ENCODE peak calls at places on chromosome 2, in nine cellular contexts. O is psoas muscle; Y is HCT116; L is A549; M is heart right ventricle; D is neural progenitor cell; Z is fibroblast of mammary gland; T is CD8-positive, alpha-beta T cell; S is astrocyte of the spinal cord. J is an unnamed sample.

GRCh38 chr2:237496428-237496827 is 9.4 kb downstream of the MLPH start:
- DNase-seq in T (no peak), S (no peak), M (no peak), O (no peak), L (no peak), Y (no peak), D (no peak), Z (no peak), J (no peak)

GRCh38 chr2:29130295-29130694 is 15.1 kb downstream of the CLIP4 start:
- DNase-seq in O (no peak), L (peak; percentile 41), Y (no peak), S (peak; percentile 82), T (no peak), M (no peak), Z (peak; percentile 85), D (no peak), J (no peak)

GRCh38 chr2:165847001-165847400 is 53.0 kb upstream of the GALNT3 start:
- DNase-seq in L (no peak), D (no peak), O (no peak), T (no peak), S (no peak), Z (no peak), M (no peak), Y (no peak), J (no peak)

GRCh38 chr2:6372317-6372903 is 493.3 kb downstream of the CMPK2 start:
- DNase-seq in S (peak; percentile 85), Y (no peak), D (no peak), Z (peak; percentile 2), M (no peak), L (no peak), T (no peak), O (no peak), J (no peak)

GRCh38 chr2:148557844-148558436 is 86.6 kb upstream of the EPC2 start:
- DNase-seq in Z (no peak), S (no peak), O (no peak), D (no peak), T (no peak), L (no peak), M (no peak), Y (no peak), J (no peak)

GRCh38 chr2:132902626-132903025 is 232.6 kb upstream of the LYPD1 start:
- DNase-seq in L (no peak), Z (no peak), S (no peak), T (no peak), D (no peak), O (no peak), Y (no peak), M (no peak), J (no peak)

GRCh38 chr2:9703701-9704221 is 73.0 kb upstream of the YWHAQ start:
- DNase-seq in S (peak; percentile 78), O (no peak), M (no peak), L (peak; percentile 98), T (no peak), Y (peak; percentile 37), Z (peak; percentile 92), D (no peak), J (no peak)

GRCh38 chr2:200466703-200467418 is 43.0 kb downstream of the KCTD18 start:
- DNase-seq in Z (peak; percentile 92), S (no peak), M (no peak), D (no peak), O (peak; percentile 52), L (no peak), T (peak; percentile 19), Y (no peak), J (peak; percentile 81)

GRCh38 chr2:180246281-180246680 is 239.2 kb upstream of the CWC22 start:
- DNase-seq in D (no peak), O (no peak), T (no peak), S (no peak), Z (no peak), M (no peak), L (no peak), Y (no peak), J (no peak)

GRCh38 chr2:180238729-180239128 is 231.6 kb upstream of the CWC22 start:
- DNase-seq in Z (no peak), L (no peak), M (no peak), O (no peak), T (no peak), S (no peak), D (no peak), Y (no peak), J (no peak)

DNA sequence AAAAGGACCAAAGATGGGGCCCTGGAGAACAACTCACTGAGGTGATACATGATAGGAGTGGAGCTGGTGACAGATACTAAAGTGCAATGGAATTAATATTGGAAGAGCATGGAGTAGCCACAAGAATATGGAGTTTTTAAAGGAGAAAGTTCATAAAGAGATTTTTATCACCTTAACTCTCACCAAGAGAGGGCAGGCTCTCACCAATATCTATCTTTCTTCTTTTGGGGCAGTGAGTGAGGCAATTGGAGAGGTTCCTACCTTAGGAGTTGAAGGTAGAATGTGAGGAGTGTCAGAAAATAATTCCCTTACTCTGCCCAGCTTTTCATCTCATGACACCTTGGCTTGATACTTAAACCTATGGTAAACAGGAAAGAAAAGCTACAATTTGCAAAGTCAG is 233.7 kb upstream of the CWC22 start:
- DNase-seq in O (no peak), Y (peak; percentile 10), T (no peak), Z (peak; percentile 43), D (no peak), L (no peak), M (no peak), S (peak; percentile 41), J (no peak)
- TF ChIP-seq CTCF in O (no peak), Y (peak; percentile 14), T (no peak), Z (peak; percentile 51), D (peak; percentile 47), L (peak; percentile 30), M (no peak), S (peak; percentile 38), J (no peak)

GRCh38 chr2:67923696-67924095 is 139.1 kb downstream of the C1D start:
- DNase-seq in Y (no peak), S (no peak), Z (peak; percentile 34), M (no peak), O (no peak), D (no peak), L (no peak), T (no peak), J (no peak)

GRCh38 chr2:67930156-67930555 is 132.6 kb downstream of the C1D start:
- DNase-seq in Y (no peak), O (no peak), M (no peak), S (no peak), D (peak; percentile 83), Z (no peak), T (no peak), L (no peak), J (no peak)

GRCh38 chr2:67927489-67927888 is 135.3 kb downstream of the C1D start:
- DNase-seq in Z (no peak), D (peak; percentile 33), Y (no peak), O (no peak), L (no peak), M (no peak), S (no peak), T (no peak), J (no peak)
- H3K4me3 ChIP-seq in Z (no peak overlapping the region), D (no peak overlapping the region), Y (no peak overlapping the region), O (no peak overlapping the region), L (no peak overlapping the region), M (no peak overlapping the region), S (no peak overlapping the region), T (no peak overlapping the region), J (no peak overlapping the region)

DNA sequence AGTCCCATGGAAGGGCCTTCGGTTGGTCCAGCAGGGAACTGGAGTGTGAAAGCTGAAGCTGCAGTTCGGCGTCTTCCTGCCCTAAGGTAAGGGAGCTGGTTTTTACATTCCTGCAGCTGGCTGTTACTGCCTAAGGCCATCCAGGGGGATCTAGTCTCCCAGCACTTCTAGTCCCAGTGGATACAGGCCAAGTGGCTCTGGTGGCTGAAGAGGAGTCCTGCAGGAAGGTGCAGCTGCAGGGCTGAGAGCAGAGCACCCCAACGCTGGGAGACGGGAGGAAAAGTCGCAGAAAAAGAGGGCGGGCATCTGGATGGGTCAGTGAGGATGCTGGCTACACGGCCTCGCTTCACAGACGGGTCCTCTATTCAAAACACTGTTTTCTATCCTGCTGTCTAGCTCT is 225.0 kb upstream of the HS6ST1 start:
- DNase-seq in L (no peak), O (no peak), T (no peak), Y (no peak), Z (no peak), D (peak; percentile 28), S (no peak), M (no peak), J (no peak)
- TF ChIP-seq CTCF in L (no peak), O (no peak), T (no peak), Y (no peak), Z (no peak), D (peak; percentile 9), S (no peak), M (no peak), J (no peak)

GRCh38 chr2:43333656-43334144 is 107.3 kb upstream of the ZFP36L2 start:
- DNase-seq in Y (no peak), M (no peak), S (peak; percentile 60), T (no peak), Z (peak; percentile 82), O (no peak), L (no peak), D (no peak), J (no peak)
- H3K4me3 ChIP-seq in Y (no peak overlapping the region), M (no peak overlapping the region), S (no peak overlapping the region), T (no peak overlapping the region), Z (no peak overlapping the region), O (peak overlapping the region; percentile 42), L (no peak overlapping the region), D (no peak overlapping the region), J (peak overlapping the region; percentile 4)

GRCh38 chr2:96869281-96869823 is 528 bp downstream of the SEMA4C start:
- DNase-seq in Z (peak; percentile 66), T (no peak), M (peak; percentile 87), L (no peak), S (peak; percentile 80), D (peak; percentile 79), Y (peak; percentile 19), O (peak; percentile 82), J (peak; percentile 93)
- TF ChIP-seq CTCF in Z (no peak), T (peak; percentile 10), M (no peak), L (no peak), S (no peak), D (no peak), Y (no peak), O (peak; percentile 5), J (no peak)

GRCh38 chr2:60353406-60353800 is 200.1 kb downstream of the BCL11A start:
- DNase-seq in Y (no peak), T (no peak), D (peak; percentile 42), O (no peak), Z (no peak), L (no peak), S (no peak), M (no peak), J (no peak)
- H3K4me3 ChIP-seq in Y (no peak overlapping the region), T (no peak overlapping the region), D (no peak overlapping the region), O (no peak overlapping the region), Z (no peak overlapping the region), L (no peak overlapping the region), S (no peak overlapping the region), M (no peak overlapping the region), J (no peak overlapping the region)

GRCh38 chr2:221374234-221374633 is 197.9 kb downstream of the EPHA4 start:
- DNase-seq in Z (no peak), Y (no peak), M (no peak), S (no peak), O (no peak), D (no peak), L (no peak), T (no peak), J (no peak)
- TF ChIP-seq CTCF in Z (no peak), Y (no peak), M (no peak), S (no peak), O (no peak), D (no peak), L (no peak), T (no peak), J (no peak)

J was measured in coronary artery.